ENCODE peak calls at places on chromosome 3, in ten cellular contexts. L is GM23338, M is sigmoid colon, I is thoracic aorta, B is heart left ventricle, A is H1, V is hepatocyte, O is lower lobe of right lung, S is left lung, C is PC-3. G is an unnamed sample.

GRCh38 chr3:185950720-185951119 is 12.9 kb upstream of the TRA2B start:
- DNase-seq in L (no peak), M (no peak), I (no peak), B (no peak), A (no peak), V (no peak), O (no peak), S (no peak), C (peak; percentile 59), G (no peak)

GRCh38 chr3:143676021-143676420 is 172.2 kb downstream of the SLC9A9 start:
- DNase-seq in L (no peak), M (no peak), I (no peak), B (no peak), A (no peak), V (no peak), O (no peak), S (no peak), C (no peak), G (no peak)

GRCh38 chr3:58117561-58118305 is 93.0 kb downstream of the DNASE1L3 start:
- DNase-seq in L (no peak), M (no peak), I (no peak), B (peak; percentile 60), A (no peak), V (no peak), O (no peak), S (peak; percentile 69), C (no peak), G (no peak)

GRCh38 chr3:172208586-172209332 is 169.4 kb downstream of the FNDC3B start:
- DNase-seq in L (peak; percentile 70), M (no peak), I (no peak), B (no peak), A (no peak), V (peak; percentile 4), O (no peak), S (no peak), C (no peak), G (no peak)

GRCh38 chr3:51980253-51980652 is 3.1 kb upstream of the ACY1 start:
- DNase-seq in L (no peak), M (no peak), I (no peak), B (no peak), A (no peak), V (no peak), O (no peak), S (no peak), C (no peak), G (no peak)

GRCh38 chr3:9302425-9303181 is 53.2 kb upstream of the SRGAP3 start:
- DNase-seq in L (peak; percentile 97), M (peak; percentile 88), I (peak; percentile 12), B (peak; percentile 79), A (peak; percentile 93), V (peak; percentile 93), O (peak; percentile 82), S (peak; percentile 80), C (peak; percentile 95), G (peak; percentile 66)

GRCh38 chr3:125431912-125432587 is 56.9 kb upstream of the ZNF148 start:
- DNase-seq in L (no peak), M (no peak), I (no peak), B (no peak), A (no peak), V (no peak), O (no peak), S (no peak), C (peak; percentile 38), G (no peak)

GRCh38 chr3:30073622-30074021 is 532.8 kb upstream of the TGFBR2 start:
- DNase-seq in L (no peak), M (no peak), I (no peak), B (no peak), A (no peak), V (peak; percentile 46), O (no peak), S (no peak), C (peak; percentile 40), G (no peak)

GRCh38 chr3:24185738-24186384 is 240.8 kb downstream of the NR1D2 start:
- DNase-seq in L (peak; percentile 90), M (no peak), I (no peak), B (peak; percentile 21), A (peak; percentile 65), V (peak; percentile 63), O (no peak), S (no peak), C (peak; percentile 81), G (no peak)

GRCh38 chr3:104397713-104398112 is 969.0 kb upstream of the ALCAM start:
- DNase-seq in L (no peak), M (no peak), I (no peak), B (no peak), A (no peak), V (no peak), O (no peak), S (no peak), C (no peak), G (no peak)

GRCh38 chr3:4897765-4898453 is 81.3 kb upstream of the BHLHE40 start:
- DNase-seq in L (no peak), M (no peak), I (no peak), B (no peak), A (no peak), V (no peak), O (no peak), S (no peak), C (no peak), G (no peak)

GRCh38 chr3:52986049-52986448 is 59.8 kb downstream of the SFMBT1 start:
- DNase-seq in L (no peak), M (no peak), I (no peak), B (no peak), A (no peak), V (no peak), O (no peak), S (no peak), C (no peak), G (no peak)

GRCh38 chr3:191290311-191291025 is 38.7 kb upstream of the CCDC50 start:
- DNase-seq in L (no peak), M (no peak), I (no peak), B (no peak), A (no peak), V (no peak), O (no peak), S (no peak), C (no peak), G (no peak)

GRCh38 chr3:44439499-44440295 is 37.8 kb downstream of the ZNF445 start:
- DNase-seq in L (no peak), M (peak; percentile 93), I (peak; percentile 19), B (peak; percentile 86), A (no peak), V (peak; percentile 82), O (peak; percentile 88), S (peak; percentile 84), C (no peak), G (no peak)

GRCh38 chr3:16514799-16515353 is 1.4 kb upstream of the RFTN1 start:
- DNase-seq in L (no peak), M (no peak), I (no peak), B (no peak), A (no peak), V (no peak), O (no peak), S (no peak), C (no peak), G (no peak)

GRCh38 chr3:8681349-8681748 is 36.8 kb upstream of the SSUH2 start:
- DNase-seq in L (no peak), M (no peak), I (no peak), B (no peak), A (no peak), V (no peak), O (no peak), S (no peak), C (no peak), G (no peak)

GRCh38 chr3:105822171-105823123 is 46.4 kb downstream of the CBLB start:
- DNase-seq in L (no peak), M (no peak), I (no peak), B (no peak), A (no peak), V (no peak), O (no peak), S (no peak), C (no peak), G (no peak)
- H3K27ac ChIP-seq in L (no peak overlapping the region), M (peak overlapping the region; percentile 38), I (peak overlapping the region; percentile 21), B (peak overlapping the region; percentile 76), A (no peak overlapping the region), V (peak overlapping the region; percentile 63), O (peak overlapping the region; percentile 2), S (peak overlapping the region; percentile 69), C (peak overlapping the region; percentile 29), G (peak overlapping the region; percentile 40)

GRCh38 chr3:133093366-133093765 is 55.2 kb downstream of the TMEM108 start:
- DNase-seq in L (no peak), M (no peak), I (no peak), B (no peak), A (no peak), V (no peak), O (no peak), S (no peak), C (no peak), G (no peak)
- H3K4me3 ChIP-seq in L (no peak overlapping the region), M (no peak overlapping the region), I (no peak overlapping the region), B (no peak overlapping the region), A (no peak overlapping the region), V (no peak overlapping the region), O (no peak overlapping the region), S (no peak overlapping the region), C (no peak overlapping the region), G (no peak overlapping the region)

DNA sequence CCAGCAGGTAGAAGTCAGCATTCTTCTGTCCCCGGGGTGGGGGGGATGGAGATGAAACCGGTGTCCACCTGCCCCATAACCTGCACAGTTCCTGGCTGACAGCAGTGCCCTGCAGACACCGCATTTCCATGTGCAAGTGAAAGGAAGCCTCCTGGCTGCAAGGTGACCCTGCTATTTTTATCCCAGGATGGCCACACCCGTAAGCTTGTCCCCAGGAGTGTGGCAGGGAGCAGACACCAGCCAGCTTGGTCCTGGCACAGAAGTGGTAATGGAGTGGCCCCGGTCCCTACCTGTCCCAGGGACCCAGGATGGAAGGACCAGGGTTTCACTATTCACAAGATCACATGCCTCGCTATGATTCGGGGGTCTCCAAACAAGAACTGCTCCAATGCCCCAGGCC is 85.3 kb upstream of the RPL32 start:
- DNase-seq in L (no peak), M (no peak), I (no peak), B (peak; percentile 58), A (no peak), V (no peak), O (no peak), S (no peak), C (no peak), G (no peak)
- H3K27ac ChIP-seq in L (no peak overlapping the region), M (no peak overlapping the region), I (no peak overlapping the region), B (peak overlapping the region; percentile 43), A (no peak overlapping the region), V (no peak overlapping the region), O (no peak overlapping the region), S (no peak overlapping the region), C (no peak overlapping the region), G (no peak overlapping the region)

DNA sequence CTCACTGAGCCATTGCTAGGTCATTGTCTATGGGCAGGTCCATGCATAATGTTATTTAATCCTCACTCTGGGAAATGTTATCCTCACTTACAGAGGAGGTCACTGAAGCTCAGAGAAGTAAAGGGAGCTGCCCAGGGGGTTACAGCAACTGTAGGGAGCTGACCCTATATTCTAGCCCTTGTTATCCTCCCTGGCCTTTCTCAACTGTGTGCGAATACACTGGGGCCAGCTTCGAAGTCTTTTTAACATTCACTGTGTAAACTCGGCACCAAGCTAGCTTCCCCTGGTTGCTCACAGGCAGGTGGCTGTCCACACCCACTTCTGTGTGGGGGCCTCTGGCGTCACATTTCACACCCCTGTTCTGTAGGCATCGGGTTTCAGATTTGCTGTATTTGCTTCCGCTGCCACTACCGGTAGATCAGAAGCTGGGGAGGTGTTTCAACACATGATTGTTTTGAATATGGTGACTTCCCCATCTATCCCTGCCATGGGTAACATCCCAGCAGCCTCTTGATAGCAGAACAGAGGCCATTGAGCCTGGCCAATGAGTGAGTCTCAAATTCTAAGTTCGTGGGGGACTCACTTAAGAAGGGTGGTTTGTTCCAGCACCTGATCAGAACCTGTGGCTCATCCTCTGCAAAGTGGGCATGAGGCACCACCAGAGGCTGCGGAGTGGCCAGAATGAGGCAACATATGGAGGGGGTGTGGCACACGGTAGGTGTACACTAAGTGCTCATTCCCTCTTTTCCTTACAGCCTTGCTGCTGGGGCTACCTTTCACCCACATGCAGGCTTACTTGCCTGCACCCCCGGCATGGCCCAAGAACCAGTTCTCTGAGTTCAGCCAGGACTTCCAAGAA is 61.6 kb downstream of the IQSEC1 start:
- DNase-seq in L (peak; percentile 35), M (peak; percentile 73), I (no peak), B (no peak), A (no peak), V (no peak), O (peak; percentile 80), S (peak; percentile 83), C (peak; percentile 12), G (peak; percentile 95)
- H3K4me3 ChIP-seq in L (no peak overlapping the region), M (no peak overlapping the region), I (no peak overlapping the region), B (no peak overlapping the region), A (no peak overlapping the region), V (no peak overlapping the region), O (no peak overlapping the region), S (no peak overlapping the region), C (no peak overlapping the region), G (no peak overlapping the region)

G was measured in Peyer's patch.